ENCODE peak calls at places on chromosome 19, in four cellular contexts. C is sigmoid colon, M is IMR-90, X is stomach. Z is an unnamed sample. For H3K4me1, the result is how much of the 10 kb centered on the place peaks cover.

GRCh38 chr19:38698225-38699026 is 45.8 kb downstream of the CAPN12 start:
- DNase-seq in M (no peak), C (no peak), X (no peak), Z (no peak)

GRCh38 chr19:7333198-7334118 is 15.3 kb upstream of the ARHGEF18 start:
- DNase-seq in C (peak), X (no peak), M (no peak), Z (peak)

GRCh38 chr19:27859689-27860088 is 1353.3 kb downstream of the UQCRFS1 start:
- DNase-seq in C (no peak), X (no peak), M (no peak), Z (no peak)

GRCh38 chr19:8456064-8456463 is 11.3 kb downstream of the HNRNPM start:
- DNase-seq in C (peak), M (no peak), X (no peak), Z (no peak)

GRCh38 chr19:32388393-32388724 is 17.2 kb upstream of the DPY19L3 start:
- DNase-seq in C (no peak), M (no peak), X (no peak), Z (no peak)

GRCh38 chr19:6248856-6249255 is 30.9 kb downstream of the MLLT1 start:
- DNase-seq in M (no peak), C (no peak), X (no peak), Z (no peak)

GRCh38 chr19:29785955-29786589 is 25.7 kb upstream of the CCNE1 start:
- DNase-seq in X (no peak), C (no peak), M (no peak), Z (no peak)

GRCh38 chr19:19403373-19403901 is 2.0 kb upstream of the GATAD2A start:
- DNase-seq in M (peak), X (no peak), C (no peak), Z (peak)

GRCh38 chr19:1624458-1624857 is 19.2 kb upstream of the UQCR11 start:
- DNase-seq in M (peak), C (peak), X (peak), Z (peak)

GRCh38 chr19:16527971-16528521 is 14.2 kb downstream of the CHERP start:
- DNase-seq in X (peak), C (no peak), M (no peak), Z (no peak)

GRCh38 chr19:18167975-18168645 is 5.5 kb upstream of the IFI30 start:
- DNase-seq in X (peak), M (peak), C (no peak), Z (peak)

GRCh38 chr19:5144545-5145179 is 175.7 kb downstream of the KDM4B start:
- DNase-seq in M (no peak), X (no peak), C (no peak), Z (peak)

GRCh38 chr19:12642506-12642905 is 24.0 kb downstream of the MAN2B1 start:
- DNase-seq in C (no peak), X (no peak), M (no peak), Z (peak)

GRCh38 chr19:13953021-13953531 is 767 bp downstream of the DCAF15 start:
- DNase-seq in C (peak), X (peak), M (peak), Z (no peak)

GRCh38 chr19:31326329-31327028 is 22.8 kb downstream of the TSHZ3 start:
- DNase-seq in C (no peak), M (peak), X (no peak), Z (no peak)

GRCh38 chr19:35806597-35806996 is 6.0 kb downstream of the PRODH2 start:
- DNase-seq in X (no peak), C (no peak), M (no peak), Z (no peak)

GRCh38 chr19:23996549-23996948 is 81.9 kb downstream of the ZNF726 start:
- DNase-seq in C (no peak), M (no peak), X (no peak), Z (no peak)

GRCh38 chr19:45895519-45895972 is 6.9 kb downstream of the MYPOP start:
- DNase-seq in M (no peak), X (no peak), C (no peak), Z (no peak)

GRCh38 chr19:54390942-54391577 is 24.2 kb upstream of the TTYH1 start:
- DNase-seq in X (peak), M (peak), C (no peak), Z (no peak)

GRCh38 chr19:2540646-2541454 is 64.9 kb downstream of the GADD45B start:
- DNase-seq in C (peak), M (peak), X (peak), Z (peak)

GRCh38 chr19:54141356-54141755 is 3.8 kb downstream of the CNOT3 start:
- DNase-seq in M (peak), C (no peak), X (no peak), Z (no peak)

GRCh38 chr19:3344608-3345598 is 21.5 kb upstream of the NFIC start:
- DNase-seq in X (no peak), C (no peak), M (no peak), Z (no peak)

GRCh38 chr19:19321143-19321577 is 531 bp downstream of the MAU2 start:
- DNase-seq in M (no peak), X (no peak), C (no peak), Z (no peak)

GRCh38 chr19:18203408-18203862 is 407 bp downstream of the RAB3A start:
- DNase-seq in M (no peak), C (no peak), X (no peak), Z (peak)

GRCh38 chr19:21256722-21257121 is 72.5 kb downstream of the ZNF708 start:
- DNase-seq in X (no peak), M (peak), C (no peak), Z (no peak)

GRCh38 chr19:20334760-20335159 is 167.7 kb downstream of the ZNF486 start:
- DNase-seq in X (no peak), C (no peak), M (no peak), Z (no peak)

GRCh38 chr19:52922841-52923781 is at the start of gene ZNF888:
- DNase-seq in C (peak), M (peak), X (peak), Z (peak)

GRCh38 chr19:55256562-55257460 is 2.0 kb downstream of the PPP6R1 start:
- DNase-seq in X (no peak), C (no peak), M (no peak), Z (peak)

GRCh38 chr19:7191946-7192691 is 102.1 kb downstream of the INSR start:
- DNase-seq in X (no peak), C (no peak), M (no peak), Z (no peak)

GRCh38 chr19:29622191-29623070 is 16.3 kb downstream of the POP4 start:
- DNase-seq in C (no peak), M (no peak), X (no peak), Z (peak)

GRCh38 chr19:1825909-1826556 is 14.0 kb upstream of the ATP8B3 start:
- DNase-seq in C (peak), X (peak), M (peak), Z (peak)

GRCh38 chr19:16628984-16629691 is 1.1 kb upstream of the MED26 start:
- DNase-seq in C (peak), M (peak), X (peak), Z (no peak)

GRCh38 chr19:35975608-35976214 is 19.3 kb upstream of the SDHAF1 start:
- DNase-seq in X (no peak), M (peak), C (no peak), Z (no peak)

GRCh38 chr19:33398361-33399060 is 25.0 kb downstream of the CEBPG start:
- DNase-seq in X (no peak), M (no peak), C (peak), Z (peak)

GRCh38 chr19:53328967-53329366 is 4.6 kb upstream of the ZNF845 start:
- DNase-seq in X (no peak), M (peak), C (peak), Z (peak)

GRCh38 chr19:11587302-11587972 is 9.8 kb upstream of the ZNF627 start:
- DNase-seq in M (peak), C (peak), X (peak), Z (peak)

GRCh38 chr19:38478273-38478971 is 44.9 kb downstream of the RYR1 start:
- DNase-seq in M (no peak), C (no peak), X (no peak), Z (no peak)

GRCh38 chr19:5661483-5661882 is 18.8 kb downstream of the MICOS13 start:
- DNase-seq in M (no peak), X (no peak), C (no peak), Z (peak)

GRCh38 chr19:51161266-51161665 is 19.2 kb downstream of the SIGLEC7 start:
- DNase-seq in X (no peak), C (no peak), M (no peak), Z (no peak)

GRCh38 chr19:41324231-41324702 is 14.3 kb downstream of the CCDC97 start:
- DNase-seq in X (no peak), M (no peak), C (no peak), Z (no peak)
- H3K4me3 ChIP-seq in X (no peak), M (no peak), C (no peak), Z (no peak)

GRCh38 chr19:49887653-49888477 is 8.8 kb downstream of the IL4I1 start:
- DNase-seq in M (no peak), C (no peak), X (no peak), Z (peak)
- H3K4me1 ChIP-seq in M (under half), C (under half), X (under half), Z (under half)

DNA sequence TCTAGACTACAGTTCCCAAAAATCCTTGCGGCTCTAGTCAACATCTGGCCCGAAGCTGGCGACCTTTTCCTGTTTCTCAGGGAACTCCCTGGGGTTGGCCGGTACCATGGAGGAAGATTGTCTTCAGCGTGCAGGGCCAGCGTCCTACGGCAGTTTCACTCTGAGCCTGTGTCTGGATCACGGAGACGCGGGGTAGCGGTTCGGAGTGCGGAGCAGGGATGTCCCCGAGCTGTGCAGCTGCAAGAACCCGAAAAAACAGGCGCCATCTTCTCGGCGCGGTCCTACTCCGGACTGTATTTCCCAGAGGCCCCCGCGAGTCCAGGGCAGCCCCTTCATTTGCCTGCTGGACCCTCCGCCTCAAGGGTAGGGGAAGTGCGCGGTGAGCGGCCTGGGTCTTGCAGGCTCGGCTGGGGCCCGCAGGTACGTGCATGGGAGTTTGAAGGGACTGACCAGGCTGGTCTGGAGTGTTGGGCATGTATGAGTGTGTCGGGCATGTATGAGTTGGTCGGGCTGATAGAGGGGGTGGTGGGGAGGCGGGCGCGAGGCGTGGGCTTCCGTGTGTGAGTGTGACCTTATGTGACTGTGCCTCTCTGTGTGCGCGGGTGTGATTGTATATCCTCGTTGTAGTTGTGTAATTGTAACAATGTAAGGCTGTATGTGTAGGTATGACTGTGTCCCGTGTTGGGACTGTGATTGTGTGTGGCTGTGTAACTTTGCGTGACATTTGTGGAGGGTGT is at the start of gene ZNF383:
- DNase-seq in M (peak), C (peak), X (peak), Z (peak)
- TF ChIP-seq POLR2A in M (no peak), C (peak), X (no peak), Z (no peak)

GRCh38 chr19:47313754-47314133 is 4.1 kb downstream of the C5AR1 start:
- DNase-seq in M (no peak), C (no peak), X (no peak), Z (no peak)
- H3K4me3 ChIP-seq in M (no peak), C (no peak), X (no peak), Z (peak)

DNA sequence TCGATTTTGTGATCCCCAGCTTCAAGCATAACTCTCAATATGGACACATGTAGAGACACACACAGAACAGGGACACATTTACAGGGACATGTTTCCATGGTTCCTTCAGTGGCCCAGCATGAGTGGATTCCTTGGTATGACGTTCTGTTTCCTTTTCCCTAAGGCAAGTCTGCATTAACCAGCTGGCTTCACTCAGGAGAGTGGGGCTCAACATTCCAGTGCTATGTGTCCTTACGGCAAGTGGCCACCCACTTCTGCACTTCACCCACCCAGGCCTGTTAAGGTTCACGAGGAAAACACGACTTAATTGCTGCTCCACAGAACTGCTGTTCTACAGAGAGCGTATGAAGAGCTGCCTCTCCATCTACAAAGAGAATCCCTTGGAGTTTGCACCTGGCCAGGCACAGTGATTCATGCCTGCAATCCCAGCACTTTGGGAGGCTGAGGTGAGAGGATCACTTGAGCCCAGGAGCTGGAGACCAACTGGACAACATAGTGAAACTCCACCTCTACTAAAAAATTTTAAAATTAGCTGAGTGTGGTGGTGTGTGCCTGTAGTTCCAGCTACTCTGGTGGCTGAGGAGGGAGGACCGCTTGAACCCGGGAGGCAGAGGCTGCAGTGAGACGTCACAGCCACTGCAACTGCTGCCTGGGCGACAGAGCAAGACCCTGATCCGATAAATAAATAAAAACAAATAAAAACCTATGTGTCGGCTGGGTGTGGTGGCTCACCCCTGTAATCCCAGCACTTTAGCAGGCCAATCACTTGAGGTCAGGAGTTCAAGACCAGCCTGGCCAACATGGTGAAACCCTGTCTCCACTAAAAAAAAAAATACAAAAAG is 32.5 kb downstream of the BRD4 start:
- DNase-seq in X (no peak), M (peak), C (no peak), Z (peak)
- H3K4me1 ChIP-seq in X (half or more), M (under half), C (half or more), Z (half or more)

Z was measured in spleen.